ENCODE peak calls at places on chromosome 14, in four cellular contexts. B is cardiac fibroblast, Y is ACHN, Q is suprapubic skin. E is an unnamed sample.

GRCh38 chr14:81388236-81388801 is 11.8 kb downstream of the STON2 start:
- DNase-seq in B (no peak), Y (no peak), Q (no peak), E (no peak)

GRCh38 chr14:100575266-100575995 is 11.8 kb downstream of the BEGAIN start:
- DNase-seq in B (no peak), Y (no peak), Q (peak), E (no peak)

GRCh38 chr14:104734991-104735779 is 11.2 kb downstream of the ADSS1 start:
- DNase-seq in B (no peak), Y (no peak), Q (no peak), E (no peak)

GRCh38 chr14:65864993-65865392 is 452.5 kb downstream of the FUT8 start:
- DNase-seq in B (no peak), Y (no peak), Q (no peak), E (no peak)

GRCh38 chr14:89533761-89534160 is 116.7 kb upstream of the FOXN3 start:
- DNase-seq in B (no peak), Y (no peak), Q (no peak), E (no peak)

GRCh38 chr14:68365228-68365627 is 427.6 kb downstream of the ZFP36L1 start:
- DNase-seq in B (peak), Y (no peak), Q (no peak), E (no peak)

GRCh38 chr14:103296007-103296406 is 38.0 kb upstream of the EIF5 start:
- DNase-seq in B (peak), Y (peak), Q (peak), E (no peak)

GRCh38 chr14:65169351-65169750 is 67.0 kb upstream of the MAX start:
- DNase-seq in B (peak), Y (no peak), Q (no peak), E (peak)

GRCh38 chr14:99188721-99189120 is 83.3 kb downstream of the BCL11B start:
- DNase-seq in B (no peak), Y (no peak), Q (peak), E (no peak)

GRCh38 chr14:74840603-74841030 is 35.3 kb downstream of the PROX2 start:
- DNase-seq in B (no peak), Y (no peak), Q (no peak), E (no peak)

GRCh38 chr14:51614707-51615106 is 37.0 kb upstream of the FRMD6 start:
- DNase-seq in B (no peak), Y (no peak), Q (no peak), E (no peak)

GRCh38 chr14:23186913-23187654 is 3.6 kb upstream of the SLC7A8 start:
- DNase-seq in B (peak), Y (peak), Q (no peak), E (peak)

GRCh38 chr14:41505491-41505890 is 101.2 kb upstream of the LRFN5 start:
- DNase-seq in B (no peak), Y (no peak), Q (no peak), E (no peak)

GRCh38 chr14:84435820-84436326 is 1094.1 kb upstream of the FLRT2 start:
- DNase-seq in B (no peak), Y (no peak), Q (no peak), E (no peak)

GRCh38 chr14:36582874-36583241 is 444 bp upstream of the NKX2-8 start:
- DNase-seq in B (peak), Y (no peak), Q (no peak), E (no peak)

GRCh38 chr14:88682495-88683114 is 110.1 kb downstream of the EML5 start:
- DNase-seq in B (no peak), Y (no peak), Q (no peak), E (no peak)

GRCh38 chr14:95258156-95258555 is 61.6 kb downstream of the CLMN start:
- DNase-seq in B (no peak), Y (no peak), Q (no peak), E (no peak)

GRCh38 chr14:85534435-85534834 is 4.5 kb downstream of the FLRT2 start:
- DNase-seq in B (peak), Y (no peak), Q (no peak), E (no peak)

GRCh38 chr14:100890451-100890850 is 13.1 kb downstream of the RTL1 start:
- DNase-seq in B (no peak), Y (no peak), Q (peak), E (no peak)

E was measured in fibroblast of gingiva.